ENCODE peak calls at places on chromosomes 5 and 9, in six cellular contexts. H, K, X, U, R and L are unnamed samples.

GRCh38 chr9:72978724-72979123 is 25.9 kb upstream of the ALDH1A1 start:
- DNase-seq in H (no peak), K (no peak), X (no peak), U (peak; percentile 46), R (no peak), L (no peak)

GRCh38 chr5:112121268-112121667 is 297.8 kb downstream of the EPB41L4A start:
- DNase-seq in H (no peak), K (no peak), X (no peak), U (peak; percentile 39), R (no peak), L (no peak)

GRCh38 chr9:135135927-135136311 is 48.5 kb downstream of the OLFM1 start:
- DNase-seq in H (no peak), K (no peak), X (no peak), U (no peak), R (no peak), L (no peak)

GRCh38 chr9:134333234-134333873 is 7.1 kb downstream of the RXRA start:
- DNase-seq in H (no peak), K (no peak), X (no peak), U (no peak), R (no peak), L (peak; percentile 34)

GRCh38 chr9:29044959-29045358 is 1471.7 kb upstream of the C9orf72 start:
- DNase-seq in H (no peak), K (no peak), X (no peak), U (peak; percentile 30), R (no peak), L (no peak)

GRCh38 chr9:133715295-133715865 is 22.8 kb downstream of the SARDH start:
- DNase-seq in H (no peak), K (peak; percentile 72), X (no peak), U (peak; percentile 57), R (peak; percentile 43), L (no peak)

GRCh38 chr9:73154271-73154670 is 2.6 kb downstream of the ANXA1 start:
- DNase-seq in H (no peak), K (no peak), X (no peak), U (no peak), R (no peak), L (no peak)

GRCh38 chr5:3068401-3068800 is 316.9 kb upstream of the IRX2 start:
- DNase-seq in H (no peak), K (no peak), X (no peak), U (peak; percentile 5), R (no peak), L (no peak)

GRCh38 chr9:135137398-135137832 is 49.9 kb downstream of the OLFM1 start:
- DNase-seq in H (peak; percentile 30), K (no peak), X (no peak), U (peak; percentile 12), R (peak; percentile 83), L (no peak)

GRCh38 chr5:68216737-68217231 is 1.2 kb downstream of the PIK3R1 start:
- DNase-seq in H (no peak), K (no peak), X (no peak), U (peak; percentile 34), R (no peak), L (no peak)

GRCh38 chr5:140084466-140084865 is 29.4 kb upstream of the PURA start:
- DNase-seq in H (peak; percentile 20), K (no peak), X (no peak), U (peak; percentile 2), R (no peak), L (peak; percentile 26)

GRCh38 chr5:58410441-58410840 is 49.4 kb downstream of the PLK2 start:
- DNase-seq in H (no peak), K (no peak), X (no peak), U (peak; percentile 92), R (no peak), L (no peak)

GRCh38 chr5:66144799-66145390 is 795 bp downstream of the SREK1 start:
- DNase-seq in H (no peak), K (no peak), X (no peak), U (peak; percentile 64), R (no peak), L (no peak)

GRCh38 chr9:98229090-98229395 is 26.4 kb downstream of the TBC1D2 start:
- DNase-seq in H (no peak), K (no peak), X (no peak), U (no peak), R (no peak), L (no peak)

GRCh38 chr9:98226968-98227367 is 28.5 kb downstream of the TBC1D2 start:
- DNase-seq in H (no peak), K (no peak), X (no peak), U (no peak), R (no peak), L (no peak)

GRCh38 chr9:98229620-98230019 is 25.8 kb downstream of the TBC1D2 start:
- DNase-seq in H (no peak), K (no peak), X (no peak), U (no peak), R (no peak), L (no peak)

GRCh38 chr9:98227883-98228282 is 27.6 kb downstream of the TBC1D2 start:
- DNase-seq in H (no peak), K (no peak), X (no peak), U (no peak), R (no peak), L (no peak)

GRCh38 chr9:98228392-98229089 is 26.9 kb downstream of the TBC1D2 start:
- DNase-seq in H (no peak), K (no peak), X (no peak), U (no peak), R (no peak), L (no peak)
- H3K27ac ChIP-seq in H (no peak overlapping the region), K (no peak overlapping the region), X (no peak overlapping the region), U (no peak overlapping the region), R (no peak overlapping the region), L (no peak overlapping the region)

GRCh38 chr5:1779782-1780620 is 19.6 kb downstream of the MRPL36 start:
- DNase-seq in H (no peak), K (no peak), X (no peak), U (no peak), R (peak; percentile 29), L (no peak)

GRCh38 chr5:1779021-1779680 is 20.5 kb downstream of the MRPL36 start:
- DNase-seq in H (no peak), K (no peak), X (no peak), U (no peak), R (peak; percentile 33), L (no peak)

GRCh38 chr5:1776831-1777230 is 22.8 kb downstream of the MRPL36 start:
- DNase-seq in H (no peak), K (no peak), X (no peak), U (no peak), R (no peak), L (no peak)

GRCh38 chr5:1777281-1778137 is 22.1 kb downstream of the MRPL36 start:
- DNase-seq in H (no peak), K (no peak), X (no peak), U (no peak), R (peak; percentile 38), L (no peak)

GRCh38 chr5:1778138-1779020 is 21.3 kb downstream of the MRPL36 start:
- DNase-seq in H (no peak), K (no peak), X (no peak), U (no peak), R (no peak), L (no peak)
- H3K9me3 ChIP-seq in H (no peaks in the 10 kb centered on the region), K (no peaks in the 10 kb centered on the region), X (no peaks in the 10 kb centered on the region), U (no peaks in the 10 kb centered on the region), R (no peaks in the 10 kb centered on the region), L (peaks cover 11% of the 10 kb centered on the region)

GRCh38 chr5:14190194-14191164 is 47.3 kb downstream of the TRIO start:
- DNase-seq in H (no peak), K (no peak), X (no peak), U (peak; percentile 100), R (no peak), L (no peak)
- H3K4me1 ChIP-seq in H (peaks cover 65% of the 10 kb centered on the region), K (peaks cover 60% of the 10 kb centered on the region), X (no peaks in the 10 kb centered on the region), U (peaks cover 53% of the 10 kb centered on the region), R (no peaks in the 10 kb centered on the region), L (peaks cover 75% of the 10 kb centered on the region)

GRCh38 chr5:38380522-38380921 is 122.2 kb downstream of the EGFLAM start:
- DNase-seq in H (no peak), K (no peak), X (no peak), U (no peak), R (no peak), L (no peak)
- H3K27ac ChIP-seq in H (no peak overlapping the region), K (no peak overlapping the region), X (no peak overlapping the region), U (no peak overlapping the region), R (no peak overlapping the region), L (no peak overlapping the region)

DNA sequence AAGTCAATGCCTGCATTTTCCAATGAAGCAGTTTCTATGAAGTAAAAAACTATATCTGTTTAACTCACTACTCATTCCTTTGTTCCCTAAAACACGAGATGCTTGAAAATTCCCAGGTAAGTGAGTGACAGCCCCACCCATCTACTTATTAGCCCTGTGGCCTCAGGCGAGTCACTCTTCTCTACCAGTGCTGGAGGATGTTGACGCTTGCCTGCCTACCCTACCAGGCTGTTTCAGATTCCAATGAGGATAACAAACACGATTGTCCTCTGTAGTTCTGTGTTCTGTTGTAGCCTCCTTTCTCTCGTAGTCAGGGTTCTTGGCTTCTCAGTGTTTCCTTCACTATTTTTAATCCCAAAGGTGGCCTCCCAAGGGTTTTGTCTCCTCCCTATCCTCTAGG is 388.8 kb downstream of the KDM4C start:
- DNase-seq in H (no peak), K (no peak), X (no peak), U (no peak), R (peak; percentile 59), L (no peak)
- H3K9me3 ChIP-seq in H (no peaks in the 10 kb centered on the region), K (no peaks in the 10 kb centered on the region), X (no peaks in the 10 kb centered on the region), U (no peaks in the 10 kb centered on the region), R (peaks cover 5% of the 10 kb centered on the region), L (no peaks in the 10 kb centered on the region)

GRCh38 chr5:149623473-149623872 is 42.2 kb downstream of the ARHGEF37 start:
- DNase-seq in H (no peak), K (no peak), X (no peak), U (no peak), R (no peak), L (no peak)
- H3K4me1 ChIP-seq in H (no peaks in the 10 kb centered on the region), K (peaks cover 2% of the 10 kb centered on the region), X (no peaks in the 10 kb centered on the region), U (peaks cover 6% of the 10 kb centered on the region), R (peaks cover 4% of the 10 kb centered on the region), L (peaks cover 7% of the 10 kb centered on the region)